ENCODE peak calls at places on chromosomes 6 and 20, in eight cellular contexts. G is mucosa of descending colon, W is heart right ventricle, H is GM20000, C is ovary, F is coronary artery, Z is adrenal gland, U is neural crest cell. Y is an unnamed sample.
A peak's percentile ranks its signal among the peaks of the same experiment; 100 is the strongest.

GRCh38 chr6:92942549-92942948 is 476.8 kb downstream of the EPHA7 start:
- DNase-seq in G (no peak), W (no peak), H (no peak), C (no peak), F (no peak), Z (no peak), U (no peak), Y (no peak)

GRCh38 chr6:137878810-137879285 is 11.8 kb downstream of the TNFAIP3 start:
- DNase-seq in G (no peak), W (peak; percentile 62), H (no peak), C (no peak), F (no peak), Z (no peak), U (peak; percentile 62), Y (no peak)

GRCh38 chr6:158040804-158041347 is 59.2 kb downstream of the SYNJ2 start:
- DNase-seq in G (peak; percentile 29), W (no peak), H (no peak), C (no peak), F (peak; percentile 82), Z (no peak), U (no peak), Y (no peak)

GRCh38 chr6:144339859-144340452 is 54.8 kb downstream of the UTRN start:
- DNase-seq in G (no peak), W (no peak), H (no peak), C (no peak), F (no peak), Z (no peak), U (no peak), Y (no peak)

GRCh38 chr6:77462359-77463307 is 658 bp downstream of the HTR1B start:
- DNase-seq in G (peak; percentile 17), W (no peak), H (no peak), C (no peak), F (peak; percentile 79), Z (no peak), U (peak; percentile 7), Y (no peak)

GRCh38 chr20:36467076-36467999 is 74.0 kb upstream of the MYL9 start:
- DNase-seq in G (peak; percentile 76), W (peak; percentile 51), H (peak; percentile 66), C (peak; percentile 47), F (no peak), Z (no peak), U (no peak), Y (peak; percentile 67)

GRCh38 chr6:152112503-152113261 is 305.2 kb downstream of the ESR1 start:
- DNase-seq in G (peak; percentile 61), W (peak; percentile 76), H (no peak), C (peak; percentile 54), F (no peak), Z (peak; percentile 70), U (no peak), Y (no peak)

GRCh38 chr6:138643210-138643609 is 130.4 kb upstream of the CCDC28A start:
- DNase-seq in G (no peak), W (no peak), H (no peak), C (no peak), F (no peak), Z (no peak), U (no peak), Y (no peak)

GRCh38 chr20:60804240-60804917 is 447.7 kb upstream of the CDH4 start:
- DNase-seq in G (no peak), W (no peak), H (no peak), C (no peak), F (no peak), Z (no peak), U (no peak), Y (no peak)

GRCh38 chr6:116667620-116668019 is 946 bp downstream of the ZUP1 start:
- DNase-seq in G (no peak), W (no peak), H (no peak), C (no peak), F (no peak), Z (no peak), U (no peak), Y (no peak)

GRCh38 chr20:23156842-23157423 is 70.8 kb upstream of the CD93 start:
- DNase-seq in G (no peak), W (no peak), H (no peak), C (no peak), F (peak; percentile 54), Z (no peak), U (no peak), Y (no peak)

GRCh38 chr6:151647871-151648639 is 154.2 kb downstream of the CCDC170 start:
- DNase-seq in G (no peak), W (no peak), H (no peak), C (no peak), F (no peak), Z (no peak), U (peak; percentile 20), Y (peak; percentile 30)

GRCh38 chr20:41862476-41862875 is 244.3 kb upstream of the CHD6 start:
- DNase-seq in G (no peak), W (no peak), H (no peak), C (no peak), F (no peak), Z (no peak), U (no peak), Y (no peak)

GRCh38 chr20:6940052-6940451 is 172.6 kb downstream of the BMP2 start:
- DNase-seq in G (no peak), W (peak; percentile 4), H (no peak), C (no peak), F (no peak), Z (no peak), U (peak; percentile 8), Y (no peak)

GRCh38 chr6:56595490-56596122 is 47.1 kb downstream of the DST start:
- DNase-seq in G (no peak), W (peak; percentile 23), H (peak; percentile 50), C (peak; percentile 48), F (no peak), Z (no peak), U (peak; percentile 16), Y (peak; percentile 58)

GRCh38 chr6:136251394-136251793 is 1.3 kb upstream of the MTFR2 start:
- DNase-seq in G (no peak), W (no peak), H (no peak), C (no peak), F (no peak), Z (no peak), U (no peak), Y (no peak)

GRCh38 chr6:103122766-103123601 is 1729.5 kb downstream of the GRIK2 start:
- DNase-seq in G (peak; percentile 37), W (peak; percentile 16), H (peak; percentile 42), C (no peak), F (peak; percentile 69), Z (peak; percentile 18), U (peak; percentile 76), Y (peak; percentile 57)

GRCh38 chr6:119829006-119829405 is 479.4 kb upstream of the MAN1A1 start:
- DNase-seq in G (no peak), W (no peak), H (no peak), C (no peak), F (no peak), Z (no peak), U (no peak), Y (no peak)

GRCh38 chr6:167766986-167767714 is 59.6 kb upstream of the AFDN start:
- DNase-seq in G (no peak), W (no peak), H (no peak), C (no peak), F (peak; percentile 38), Z (no peak), U (no peak), Y (no peak)

GRCh38 chr20:25082498-25082873 is 545 bp upstream of the VSX1 start:
- DNase-seq in G (no peak), W (no peak), H (no peak), C (no peak), F (peak; percentile 64), Z (no peak), U (no peak), Y (no peak)
- TF ChIP-seq CTCF in G (no peak), W (no peak), H (no peak), C (no peak), F (no peak), Z (no peak), U (no peak), Y (no peak)

GRCh38 chr20:32443386-32443974 is 85.3 kb downstream of the ASXL1 start:
- DNase-seq in G (no peak), W (no peak), H (no peak), C (no peak), F (no peak), Z (no peak), U (no peak), Y (peak; percentile 39)
- TF ChIP-seq CTCF in G (no peak), W (no peak), H (no peak), C (no peak), F (no peak), Z (no peak), U (no peak), Y (no peak)

GRCh38 chr6:88629838-88630462 is 333.5 kb downstream of the RNGTT start:
- DNase-seq in G (no peak), W (no peak), H (no peak), C (no peak), F (no peak), Z (no peak), U (no peak), Y (peak; percentile 50)
- TF ChIP-seq CTCF in G (no peak), W (no peak), H (no peak), C (no peak), F (no peak), Z (no peak), U (no peak), Y (no peak)

DNA sequence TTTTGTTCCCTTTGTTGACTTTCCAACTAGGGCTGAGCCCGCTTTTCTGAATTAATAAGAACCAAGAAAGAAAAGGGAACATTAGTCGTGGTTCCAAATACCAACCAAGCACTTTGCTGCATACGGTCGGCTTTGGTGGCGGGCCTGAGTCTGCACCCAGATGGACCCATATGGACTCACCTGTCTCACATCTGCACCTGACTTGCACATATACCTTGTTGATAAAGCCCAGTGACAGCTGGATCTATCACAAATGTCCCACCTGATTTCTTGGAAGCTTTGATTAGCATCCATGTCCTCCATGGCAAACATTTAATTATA is 39.0 kb downstream of the TPD52L1 start:
- DNase-seq in G (peak; percentile 26), W (no peak), H (no peak), C (no peak), F (no peak), Z (no peak), U (no peak), Y (no peak)
- TF ChIP-seq CTCF in G (no peak), W (no peak), H (no peak), C (no peak), F (no peak), Z (no peak), U (peak; percentile 11), Y (peak; percentile 25)

GRCh38 chr6:40877362-40877761 is 161.7 kb downstream of the UNC5CL start:
- DNase-seq in G (no peak), W (no peak), H (no peak), C (no peak), F (no peak), Z (no peak), U (no peak), Y (peak; percentile 66)

GRCh38 chr6:40879169-40879568 is 159.9 kb downstream of the UNC5CL start:
- DNase-seq in G (no peak), W (no peak), H (no peak), C (no peak), F (no peak), Z (no peak), U (no peak), Y (no peak)

GRCh38 chr6:40876336-40876735 is 162.7 kb downstream of the UNC5CL start:
- DNase-seq in G (no peak), W (no peak), H (no peak), C (no peak), F (no peak), Z (no peak), U (no peak), Y (no peak)

DNA sequence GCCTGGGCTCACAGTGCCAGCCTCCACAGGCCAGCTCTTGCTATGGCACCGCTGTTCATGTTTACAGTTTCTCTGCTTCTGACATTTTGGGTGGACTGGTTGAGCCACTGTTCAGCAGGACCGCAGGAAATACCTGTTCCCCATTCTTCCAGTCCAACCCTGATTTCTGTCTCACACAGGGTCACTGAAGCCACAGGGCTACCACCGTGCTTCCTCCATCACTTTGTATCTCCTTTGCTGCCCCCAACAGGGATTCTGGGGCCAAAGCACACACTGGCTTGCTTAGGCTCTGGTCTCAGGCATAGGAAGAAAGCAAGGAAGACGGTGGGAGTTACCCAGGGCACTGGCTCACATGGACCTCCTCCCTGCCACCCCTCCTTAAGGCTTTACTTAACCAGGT is 164.5 kb downstream of the UNC5CL start:
- DNase-seq in G (no peak), W (no peak), H (no peak), C (no peak), F (no peak), Z (no peak), U (no peak), Y (no peak)
- TF ChIP-seq CTCF in G (no peak), W (no peak), H (no peak), C (no peak), F (no peak), Z (no peak), U (peak; percentile 23), Y (no peak)

Y was measured in activated CD8-positive, alpha-beta T cell treated with anti-CD3 and anti-CD28 coated beads for 36 hours.